ENCODE peak calls at places on chromosomes 7 and 10, in ten cellular contexts. E, X, H, S, T, I, P, Q, N and Z are unnamed samples.

GRCh38 chr10:3068968-3069737 is 1.8 kb downstream of the PFKP start:
- DNase-seq in E (no peak), X (peak; percentile 38), H (no peak), S (no peak), T (peak; percentile 33), I (no peak), P (no peak), Q (no peak), N (no peak), Z (no peak)

GRCh38 chr7:153415632-153416031 is 636.6 kb upstream of the DPP6 start:
- DNase-seq in E (no peak), X (no peak), H (no peak), S (no peak), T (no peak), I (no peak), P (no peak), Q (no peak), N (no peak), Z (no peak)

GRCh38 chr7:84705701-84706100 is 481.2 kb downstream of the SEMA3D start:
- DNase-seq in E (no peak), X (no peak), H (no peak), S (no peak), T (no peak), I (no peak), P (no peak), Q (no peak), N (no peak), Z (no peak)

GRCh38 chr7:100957832-100958421 is 8.6 kb downstream of the MUC3A start:
- DNase-seq in E (no peak), X (no peak), H (no peak), S (no peak), T (peak; percentile 47), I (no peak), P (no peak), Q (no peak), N (peak; percentile 32), Z (no peak)

GRCh38 chr10:101901340-101901739 is 57.7 kb upstream of the KCNIP2 start:
- DNase-seq in E (no peak), X (no peak), H (no peak), S (no peak), T (no peak), I (no peak), P (no peak), Q (peak; percentile 77), N (no peak), Z (no peak)

GRCh38 chr7:5636446-5636835 is 145.0 kb downstream of the RNF216 start:
- DNase-seq in E (no peak), X (no peak), H (no peak), S (no peak), T (no peak), I (no peak), P (no peak), Q (no peak), N (peak; percentile 32), Z (no peak)

GRCh38 chr7:81331061-81332018 is 412.5 kb upstream of the SEMA3C start:
- DNase-seq in E (no peak), X (no peak), H (peak; percentile 47), S (no peak), T (no peak), I (no peak), P (no peak), Q (no peak), N (no peak), Z (no peak)

GRCh38 chr10:63416376-63416775 is 49.4 kb downstream of the JMJD1C start:
- DNase-seq in E (no peak), X (no peak), H (no peak), S (no peak), T (no peak), I (no peak), P (no peak), Q (no peak), N (peak; percentile 4), Z (no peak)

GRCh38 chr10:100742067-100742771 is 3.2 kb upstream of the PAX2 start:
- DNase-seq in E (no peak), X (no peak), H (no peak), S (no peak), T (no peak), I (no peak), P (no peak), Q (no peak), N (no peak), Z (no peak)

GRCh38 chr7:139481364-139481763 is 2.1 kb downstream of the KLRG2 start:
- DNase-seq in E (no peak), X (no peak), H (no peak), S (no peak), T (no peak), I (no peak), P (no peak), Q (no peak), N (no peak), Z (no peak)

GRCh38 chr10:102113956-102114857 is 6.0 kb downstream of the LDB1 start:
- DNase-seq in E (peak; percentile 88), X (peak; percentile 40), H (no peak), S (no peak), T (peak; percentile 64), I (no peak), P (no peak), Q (no peak), N (no peak), Z (peak; percentile 14)

GRCh38 chr10:69242844-69243212 is 22.7 kb downstream of the HKDC1 start:
- DNase-seq in E (no peak), X (no peak), H (no peak), S (no peak), T (no peak), I (no peak), P (no peak), Q (no peak), N (no peak), Z (no peak)

GRCh38 chr10:121947931-121948330 is 20.1 kb upstream of the ATE1 start:
- DNase-seq in E (no peak), X (no peak), H (peak; percentile 27), S (no peak), T (no peak), I (no peak), P (no peak), Q (no peak), N (no peak), Z (no peak)

GRCh38 chr7:150665075-150665794 is 20.3 kb upstream of the GIMAP2 start:
- DNase-seq in E (no peak), X (no peak), H (no peak), S (no peak), T (no peak), I (no peak), P (no peak), Q (no peak), N (no peak), Z (no peak)

GRCh38 chr7:159247910-159248309 is 103.2 kb upstream of the VIPR2 start:
- DNase-seq in E (no peak), X (no peak), H (no peak), S (no peak), T (no peak), I (no peak), P (no peak), Q (no peak), N (no peak), Z (no peak)

GRCh38 chr7:156145996-156146395 is 333.7 kb upstream of the SHH start:
- DNase-seq in E (no peak), X (no peak), H (no peak), S (no peak), T (no peak), I (no peak), P (no peak), Q (no peak), N (no peak), Z (no peak)

GRCh38 chr7:27802977-27803376 is 63.0 kb downstream of the TAX1BP1 start:
- DNase-seq in E (no peak), X (no peak), H (no peak), S (no peak), T (no peak), I (no peak), P (no peak), Q (no peak), N (peak; percentile 12), Z (no peak)

DNA sequence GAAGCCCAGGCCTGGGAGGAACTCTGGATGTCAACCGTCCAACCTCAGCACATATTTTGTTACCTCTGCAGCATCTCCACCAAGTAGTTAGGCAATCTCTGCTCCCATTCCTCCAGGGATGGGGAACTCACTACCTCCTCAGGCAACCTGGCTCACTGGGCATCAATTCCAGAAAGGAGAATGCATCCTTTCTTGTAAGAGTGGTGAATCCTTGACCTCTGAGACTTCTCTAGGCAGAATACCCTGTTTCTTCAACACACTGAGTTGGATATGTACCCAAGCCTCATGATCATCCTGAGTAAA is 136.7 kb upstream of the ZMIZ1 start:
- DNase-seq in E (no peak), X (no peak), H (no peak), S (no peak), T (no peak), I (no peak), P (no peak), Q (no peak), N (no peak), Z (no peak)
- H3K27ac ChIP-seq in E (no peak overlapping the region), X (peak overlapping the region; percentile 18), H (no peak overlapping the region), S (no peak overlapping the region), T (peak overlapping the region; percentile 44), I (no peak overlapping the region), P (peak overlapping the region; percentile 63), Q (no peak overlapping the region), N (no peak overlapping the region), Z (no peak overlapping the region)

GRCh38 chr7:116500071-116500853 is 724 bp downstream of the CAV2 start:
- DNase-seq in E (peak; percentile 71), X (peak; percentile 26), H (no peak), S (peak; percentile 62), T (peak; percentile 42), I (peak; percentile 90), P (peak; percentile 42), Q (no peak), N (no peak), Z (no peak)
- H3K4me3 ChIP-seq in E (peak overlapping the region; percentile 39), X (peak overlapping the region; percentile 66), H (peak overlapping the region; percentile 84), S (peak overlapping the region; percentile 78), T (peak overlapping the region; percentile 79), I (peak overlapping the region; percentile 91), P (peak overlapping the region; percentile 75), Q (peak overlapping the region; percentile 68), N (peak overlapping the region; percentile 42), Z (peak overlapping the region; percentile 33)

GRCh38 chr10:5014936-5015335 is 11.3 kb upstream of the AKR1C2 start:
- DNase-seq in E (no peak), X (no peak), H (no peak), S (peak; percentile 22), T (no peak), I (no peak), P (no peak), Q (no peak), N (peak; percentile 29), Z (no peak)
- TF ChIP-seq CTCF in E (no peak), X (no peak), H (no peak), S (no peak), T (no peak), I (peak; percentile 5), P (peak; percentile 14), Q (peak; percentile 5), N (peak; percentile 59), Z (no peak)

DNA sequence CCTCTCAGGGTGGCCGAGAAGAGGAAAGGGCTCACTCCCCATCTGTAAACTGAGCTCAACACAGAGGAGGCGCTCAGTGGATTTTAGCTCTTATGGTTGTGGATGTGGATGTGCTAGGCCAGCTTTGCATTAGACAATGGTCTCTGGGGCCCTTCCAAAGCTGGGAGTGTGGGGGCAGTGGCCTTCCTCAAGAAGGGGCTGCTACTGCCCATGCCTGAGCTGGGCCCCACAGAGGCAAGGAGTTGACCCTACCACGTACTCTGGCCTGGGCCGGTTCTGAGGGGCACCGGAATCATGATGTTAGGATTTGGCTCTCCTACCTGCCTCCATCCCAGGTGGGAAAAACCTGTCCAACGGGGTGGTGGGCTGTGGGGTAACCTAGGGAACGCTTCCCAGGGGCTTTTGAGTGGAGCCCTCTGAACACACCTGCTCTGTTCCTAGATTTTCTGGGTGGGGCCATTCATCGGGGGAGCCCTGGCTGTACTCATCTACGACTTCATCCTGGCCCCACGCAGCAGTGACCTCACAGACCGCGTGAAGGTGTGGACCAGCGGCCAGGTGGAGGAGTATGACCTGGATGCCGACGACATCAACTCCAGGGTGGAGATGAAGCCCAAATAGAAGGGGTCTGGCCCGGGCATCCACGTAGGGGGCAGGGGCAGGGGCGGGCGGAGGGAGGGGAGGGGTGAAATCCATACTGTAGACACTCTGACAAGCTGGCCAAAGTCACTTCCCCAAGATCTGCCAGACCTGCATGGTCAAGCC is 11.5 kb downstream of the AQP1 start:
- DNase-seq in E (peak; percentile 57), X (peak; percentile 16), H (no peak), S (peak; percentile 21), T (no peak), I (no peak), P (peak; percentile 3), Q (no peak), N (no peak), Z (no peak)
- H3K27ac ChIP-seq in E (no peak overlapping the region), X (no peak overlapping the region), H (no peak overlapping the region), S (peak overlapping the region; percentile 89), T (no peak overlapping the region), I (no peak overlapping the region), P (no peak overlapping the region), Q (no peak overlapping the region), N (no peak overlapping the region), Z (no peak overlapping the region)